ENCODE peak calls at places on chromosomes 2 and 18, in seven cellular contexts. L is left ventricle myocardium inferior, A is prostate gland, D is sigmoid colon, B is psoas muscle, N is heart right ventricle, V is neural progenitor cell. M is an unnamed sample.

GRCh38 chr18:2515408-2515807 is 55.9 kb downstream of the METTL4 start:
- DNase-seq in L (no peak), A (no peak), D (no peak), B (no peak), N (no peak), V (no peak), M (no peak)

GRCh38 chr2:81283081-81283480 is 978.5 kb upstream of the LRRTM1 start:
- DNase-seq in L (no peak), A (no peak), D (no peak), B (no peak), N (no peak), V (no peak), M (no peak)

GRCh38 chr2:40240067-40240466 is 211.8 kb downstream of the SLC8A1 start:
- DNase-seq in L (peak), A (no peak), D (peak), B (peak), N (peak), V (no peak), M (peak)

GRCh38 chr2:105784577-105784976 is 39.9 kb downstream of the NCK2 start:
- DNase-seq in L (no peak), A (no peak), D (no peak), B (no peak), N (no peak), V (no peak), M (no peak)

GRCh38 chr2:124888431-124888830 is 863.3 kb downstream of the CNTNAP5 start:
- DNase-seq in L (no peak), A (no peak), D (no peak), B (no peak), N (no peak), V (no peak), M (no peak)

GRCh38 chr2:135948642-135949355 is 36.6 kb downstream of the DARS1 start:
- DNase-seq in L (no peak), A (no peak), D (no peak), B (no peak), N (no peak), V (no peak), M (no peak)

GRCh38 chr2:234025475-234025874 is 25.0 kb upstream of the SPP2 start:
- DNase-seq in L (no peak), A (no peak), D (no peak), B (no peak), N (no peak), V (no peak), M (no peak)

GRCh38 chr2:61993422-61994024 is 88.0 kb downstream of the COMMD1 start:
- DNase-seq in L (no peak), A (no peak), D (no peak), B (no peak), N (no peak), V (peak), M (no peak)

GRCh38 chr18:21735452-21736015 is 5.1 kb upstream of the MIB1 start:
- DNase-seq in L (peak), A (no peak), D (no peak), B (no peak), N (no peak), V (peak), M (peak)

GRCh38 chr18:48929951-48930713 is 20.6 kb downstream of the SMAD7 start:
- DNase-seq in L (no peak), A (no peak), D (peak), B (no peak), N (no peak), V (peak), M (no peak)

GRCh38 chr2:112879491-112880041 is 31.4 kb upstream of the IL37 start:
- DNase-seq in L (no peak), A (no peak), D (no peak), B (no peak), N (no peak), V (no peak), M (no peak)

GRCh38 chr2:225002656-225003045 is 39.6 kb downstream of the DOCK10 start:
- DNase-seq in L (no peak), A (no peak), D (no peak), B (no peak), N (no peak), V (no peak), M (no peak)

GRCh38 chr2:200408428-200409311 is 101.2 kb downstream of the KCTD18 start:
- DNase-seq in L (no peak), A (no peak), D (no peak), B (no peak), N (no peak), V (no peak), M (peak)

GRCh38 chr18:11996907-11997306 is 15.6 kb downstream of the IMPA2 start:
- DNase-seq in L (no peak), A (no peak), D (no peak), B (no peak), N (no peak), V (no peak), M (no peak)

GRCh38 chr2:209382775-209383174 is 41.1 kb upstream of the MAP2 start:
- DNase-seq in L (no peak), A (no peak), D (no peak), B (no peak), N (no peak), V (no peak), M (no peak)

GRCh38 chr2:162244559-162245031 is 1.4 kb upstream of the FAP start:
- DNase-seq in L (no peak), A (no peak), D (peak), B (peak), N (peak), V (no peak), M (peak)

GRCh38 chr2:43467889-43468288 is 127.9 kb downstream of the THADA start:
- DNase-seq in L (no peak), A (no peak), D (no peak), B (no peak), N (no peak), V (no peak), M (no peak)

GRCh38 chr2:174124171-174124570 is 124.2 kb downstream of the OLA1 start:
- DNase-seq in L (no peak), A (no peak), D (no peak), B (no peak), N (no peak), V (peak), M (no peak)

GRCh38 chr2:10814571-10815331 is 2.2 kb upstream of the PDIA6 start:
- DNase-seq in L (no peak), A (no peak), D (peak), B (no peak), N (no peak), V (peak), M (no peak)

GRCh38 chr18:45399643-45400042 is 215.6 kb upstream of the SLC14A2 start:
- DNase-seq in L (peak), A (no peak), D (no peak), B (no peak), N (peak), V (no peak), M (no peak)

GRCh38 chr18:53603281-53603680 is 621.2 kb downstream of the MBD2 start:
- DNase-seq in L (no peak), A (no peak), D (no peak), B (no peak), N (no peak), V (no peak), M (no peak)

DNA sequence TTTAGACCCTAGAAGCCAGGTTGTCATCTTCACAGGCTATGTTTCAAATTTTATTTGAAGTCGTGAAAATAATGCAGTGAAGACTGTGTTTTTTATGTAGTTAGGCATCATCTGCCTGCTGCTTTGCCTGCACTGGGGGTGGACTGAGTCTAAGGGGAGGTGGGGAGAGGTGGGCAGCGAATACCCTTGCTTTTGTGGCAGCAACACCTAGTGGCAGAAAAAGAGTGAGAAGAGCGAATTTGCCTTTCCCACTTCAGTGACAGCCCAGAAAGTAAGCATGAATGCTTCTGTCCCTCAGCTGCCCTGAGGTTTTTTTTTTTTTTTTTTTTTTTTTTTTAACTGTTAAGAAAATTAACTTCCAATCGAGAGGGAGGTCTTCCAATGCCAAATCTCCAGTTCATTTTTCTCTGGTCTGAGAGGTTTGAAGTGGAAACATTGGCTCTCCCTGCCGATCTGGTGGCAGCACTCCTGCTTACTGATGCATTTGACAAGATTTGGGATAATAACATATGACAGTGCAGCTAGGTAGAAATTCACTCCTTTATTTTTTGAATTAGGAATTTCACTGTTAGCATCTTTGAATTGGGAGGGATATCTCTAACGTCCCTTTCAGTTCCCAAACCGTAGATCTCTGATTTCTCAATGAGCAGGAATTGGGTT is 60.3 kb upstream of the LYPD6B start:
- DNase-seq in L (no peak), A (no peak), D (no peak), B (no peak), N (no peak), V (peak), M (no peak)
- H3K27ac ChIP-seq in L (peak), A (no peak), D (no peak), B (no peak), N (no peak), V (no peak), M (no peak)

GRCh38 chr2:54724150-54724559 is 693 bp downstream of the EML6 start:
- DNase-seq in L (no peak), A (no peak), D (no peak), B (no peak), N (no peak), V (no peak), M (no peak)

GRCh38 chr2:54725343-54726099 is 2.1 kb downstream of the EML6 start:
- DNase-seq in L (no peak), A (no peak), D (no peak), B (no peak), N (no peak), V (peak), M (no peak)

GRCh38 chr2:54723300-54724149 is at the start of gene EML6:
- DNase-seq in L (peak), A (peak), D (peak), B (peak), N (peak), V (peak), M (peak)

GRCh38 chr2:54726431-54726830 is 3.0 kb downstream of the EML6 start:
- DNase-seq in L (no peak), A (no peak), D (no peak), B (no peak), N (no peak), V (no peak), M (no peak)

GRCh38 chr2:54724560-54725342 is 1.3 kb downstream of the EML6 start:
- DNase-seq in L (peak), A (no peak), D (peak), B (peak), N (peak), V (peak), M (peak)
- H3K27ac ChIP-seq in L (no peak), A (no peak), D (no peak), B (no peak), N (no peak), V (no peak), M (no peak)

DNA sequence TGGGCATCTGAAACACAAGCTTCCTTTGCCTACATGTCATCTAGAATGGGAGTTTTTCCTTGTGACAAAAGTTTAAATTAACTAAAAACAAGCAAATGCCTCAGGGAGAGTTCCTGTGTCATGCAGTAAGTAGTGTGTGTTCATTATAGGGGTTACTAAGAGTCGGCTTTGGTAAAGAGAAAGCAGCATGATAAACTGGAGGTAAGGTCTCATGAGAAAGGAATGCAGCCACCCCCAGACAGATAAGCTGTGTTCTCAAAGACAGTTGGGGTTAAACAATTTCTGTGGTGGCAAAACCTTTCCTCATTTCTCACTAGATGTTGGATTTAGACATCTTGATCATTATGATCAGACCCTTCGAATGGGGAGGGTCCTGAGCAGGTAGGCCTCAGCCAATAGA is 129.7 kb downstream of the MAP4K4 start:
- DNase-seq in L (no peak), A (no peak), D (no peak), B (no peak), N (no peak), V (no peak), M (no peak)
- H3K27ac ChIP-seq in L (peak), A (no peak), D (peak), B (no peak), N (peak), V (no peak), M (no peak)

GRCh38 chr2:97816411-97816810 is 103.0 kb downstream of the ZAP70 start:
- DNase-seq in L (no peak), A (no peak), D (no peak), B (no peak), N (no peak), V (no peak), M (no peak)
- H3K27ac ChIP-seq in L (no peak), A (no peak), D (no peak), B (no peak), N (no peak), V (no peak), M (no peak)